ENCODE peak calls at places on chromosomes 2 and 18, in four cellular contexts. E is mesenchymal stem cell, G is H9, N is IMR-90. R is an unnamed sample.

GRCh38 chr2:163664610-163665009 is 71.2 kb downstream of the FIGN start:
- DNase-seq in E (peak), G (no peak), N (peak), R (no peak)

GRCh38 chr2:71455741-71456569 is 2.6 kb downstream of the DYSF start:
- DNase-seq in E (no peak), G (peak), N (no peak), R (peak)

GRCh38 chr2:60641866-60642788 is 88.7 kb upstream of the BCL11A start:
- DNase-seq in E (peak), G (peak), N (peak), R (peak)

GRCh38 chr18:48023334-48024008 is 93.0 kb upstream of the SMAD2 start:
- DNase-seq in E (peak), G (peak), N (peak), R (peak)

GRCh38 chr2:28274911-28275685 is 117.6 kb upstream of the FOSL2 start:
- DNase-seq in E (peak), G (peak), N (peak), R (peak)

GRCh38 chr2:118387509-118387908 is 299.2 kb downstream of the INSIG2 start:
- DNase-seq in E (no peak), G (no peak), N (peak), R (no peak)

GRCh38 chr2:238761802-238762373 is 86.0 kb upstream of the TWIST2 start:
- DNase-seq in E (peak), G (peak), N (peak), R (peak)

GRCh38 chr2:64629329-64629781 is 24.4 kb downstream of the SERTAD2 start:
- DNase-seq in E (no peak), G (no peak), N (no peak), R (no peak)

GRCh38 chr2:152120430-152120829 is 21.6 kb upstream of the CACNB4 start:
- DNase-seq in E (no peak), G (no peak), N (no peak), R (no peak)

GRCh38 chr2:26732446-26732845 is 31.6 kb upstream of the SLC35F6 start:
- DNase-seq in E (no peak), G (no peak), N (no peak), R (no peak)

GRCh38 chr2:47035615-47036488 is 119.3 kb downstream of the STPG4 start:
- DNase-seq in E (no peak), G (no peak), N (no peak), R (peak)

GRCh38 chr2:131493199-131494018 is 1.2 kb upstream of the MZT2A start:
- DNase-seq in E (peak), G (no peak), N (no peak), R (peak)

GRCh38 chr2:29317077-29317517 is 201.9 kb downstream of the CLIP4 start:
- DNase-seq in E (no peak), G (no peak), N (no peak), R (no peak)

GRCh38 chr2:188473306-188473705 is 181.6 kb downstream of the GULP1 start:
- DNase-seq in E (no peak), G (no peak), N (no peak), R (no peak)

GRCh38 chr2:157759855-157760254 is 116.3 kb downstream of the ACVR1 start:
- DNase-seq in E (no peak), G (no peak), N (no peak), R (no peak)

GRCh38 chr2:97355887-97356286 is 233.8 kb downstream of the ANKRD36B start:
- DNase-seq in E (no peak), G (peak), N (no peak), R (peak)

GRCh38 chr2:3046170-3046865 is 331.3 kb downstream of the EIPR1 start:
- DNase-seq in E (no peak), G (no peak), N (no peak), R (no peak)

GRCh38 chr2:137228566-137228965 is 463.2 kb downstream of the THSD7B start:
- DNase-seq in E (no peak), G (no peak), N (no peak), R (no peak)

GRCh38 chr2:234495801-234496441 is 960 bp downstream of the ARL4C start:
- DNase-seq in E (peak), G (peak), N (peak), R (peak)
- H3K4ac ChIP-seq in E (peak), G (no peak), N (peak), R (no peak)

GRCh38 chr2:774436-774835 is 97.2 kb upstream of the TMEM18 start:
- DNase-seq in E (no peak), G (peak), N (no peak), R (peak)

GRCh38 chr2:769771-770170 is 92.6 kb upstream of the TMEM18 start:
- DNase-seq in E (no peak), G (no peak), N (peak), R (no peak)

GRCh38 chr2:773256-774160 is 96.3 kb upstream of the TMEM18 start:
- DNase-seq in E (no peak), G (no peak), N (no peak), R (no peak)

GRCh38 chr2:770776-771175 is 93.6 kb upstream of the TMEM18 start:
- DNase-seq in E (no peak), G (no peak), N (no peak), R (no peak)

GRCh38 chr2:771538-771937 is 94.3 kb upstream of the TMEM18 start:
- DNase-seq in E (no peak), G (no peak), N (no peak), R (no peak)
- H3K4ac ChIP-seq in E (no peak), G (no peak), N (no peak), R (no peak)

DNA sequence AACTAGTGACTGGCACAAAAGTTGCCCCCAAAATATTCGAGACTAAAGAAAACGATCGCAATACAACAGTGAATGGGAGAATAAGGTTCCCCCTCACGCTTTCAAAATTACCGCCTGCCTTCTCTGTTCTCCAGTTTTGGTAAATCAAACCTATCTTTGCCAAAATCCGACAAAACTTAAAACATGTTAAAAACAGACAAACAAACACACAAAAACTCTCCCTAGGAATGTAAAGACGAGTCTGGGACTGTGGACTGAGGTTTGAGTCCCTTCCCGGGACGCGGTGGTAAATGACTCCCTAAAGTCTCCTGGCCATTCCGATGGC is 435 bp upstream of the IMPACT start:
- DNase-seq in E (no peak), G (no peak), N (no peak), R (no peak)
- H3K4ac ChIP-seq in E (peak), G (no peak), N (peak), R (no peak)

DNA sequence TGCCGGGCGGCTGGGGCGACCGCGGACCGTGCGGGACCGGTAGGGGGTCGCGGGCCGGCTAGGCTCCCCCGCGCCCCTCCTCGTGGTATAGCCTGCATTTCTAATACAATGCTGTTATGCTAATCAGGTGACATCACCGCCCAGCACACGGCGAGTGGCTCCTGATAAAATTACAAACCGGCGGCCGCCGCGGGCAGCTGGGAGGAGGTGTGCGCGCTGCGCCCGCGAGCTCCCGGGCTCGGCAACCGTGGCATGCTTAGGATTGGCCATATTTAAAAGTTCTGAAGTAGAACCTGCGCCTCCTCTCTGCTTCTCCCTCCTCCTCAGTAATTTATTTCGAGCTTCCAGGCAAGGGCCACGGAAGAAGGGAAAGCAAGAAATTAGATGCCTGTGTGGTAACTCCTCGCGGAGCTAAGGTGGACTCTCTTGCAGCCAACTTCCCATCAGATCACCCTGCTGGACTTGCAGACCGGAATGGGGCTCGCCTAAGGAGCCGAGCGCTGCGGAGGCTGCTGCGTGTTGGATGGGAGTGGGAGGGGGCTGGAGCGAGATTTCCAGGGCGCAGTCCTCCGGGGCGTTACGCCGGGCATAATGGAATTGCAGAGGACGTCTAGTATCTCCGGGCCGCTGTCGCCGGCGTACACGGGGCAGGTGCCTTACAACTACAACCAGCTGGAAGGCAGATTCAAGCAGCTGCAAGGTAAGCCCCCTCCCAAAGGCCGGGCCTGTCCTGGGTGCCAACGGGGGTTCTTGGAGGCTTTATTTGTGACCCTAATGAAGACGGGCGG is 102.3 kb downstream of the SPTBN1 start:
- DNase-seq in E (peak), G (peak), N (peak), R (peak)
- H3K4ac ChIP-seq in E (peak), G (no peak), N (peak), R (peak)